ENCODE peak calls at places on chromosomes 4 and X, in five cellular contexts. S is dorsolateral prefrontal cortex, I is bronchial epithelial cell, N is stomach, L is EH. F is an unnamed sample.

GRCh38 chr4:108703966-108704365 is 53.6 kb downstream of the OSTC start:
- DNase-seq in S (no peak), L (no peak), N (no peak), I (no peak), F (no peak)

GRCh38 chrX:79366888-79367749 is at the start of gene ITM2A:
- DNase-seq in L (no peak), I (no peak), S (no peak), N (peak; percentile 34), F (peak; percentile 42)

GRCh38 chrX:24148535-24149345 is 789 bp upstream of the ZFX start:
- DNase-seq in L (peak; percentile 82), N (no peak), I (no peak), S (no peak), F (peak; percentile 10)

GRCh38 chr4:158769175-158769831 is 477 bp downstream of the FNIP2 start:
- DNase-seq in S (peak; percentile 34), I (peak; percentile 45), L (peak; percentile 63), N (peak; percentile 29), F (peak; percentile 41)

GRCh38 chrX:154804957-154805695 is at the start of gene MPP1:
- DNase-seq in S (peak; percentile 54), L (peak; percentile 76), N (peak; percentile 79), I (peak; percentile 55), F (peak; percentile 71)

GRCh38 chr4:86896596-86896995 is 4.4 kb upstream of the C4orf36 start:
- DNase-seq in S (no peak), L (peak; percentile 50), I (no peak), N (no peak), F (no peak)

GRCh38 chr4:113468165-113469022 is 293.1 kb downstream of the CAMK2D start:
- DNase-seq in S (peak; percentile 70), I (peak; percentile 100), L (peak; percentile 100), N (peak; percentile 63), F (peak; percentile 75)

GRCh38 chr4:103915224-103915869 is 195.6 kb upstream of the TACR3 start:
- DNase-seq in L (peak; percentile 5), S (no peak), N (no peak), I (peak; percentile 29), F (no peak)

GRCh38 chrX:118271770-118272169 is 74.1 kb upstream of the WDR44 start:
- DNase-seq in N (no peak), L (no peak), I (no peak), S (no peak), F (no peak)

F was measured in thyroid gland.